ENCODE peak calls at places on chromosome 19, in five cellular contexts. B is K562, F is H1, K is HepG2, V is A549. P is an unnamed sample. For H3K4me1, the result is how much of the 10 kb centered on the place peaks cover.

GRCh38 chr19:43638214-43638990 is 1.2 kb downstream of the CADM4 start:
- DNase-seq in B (no peak), F (no peak), K (no peak), V (no peak), P (no peak)

GRCh38 chr19:17264641-17264979 is at the start of gene USHBP1:
- DNase-seq in B (no peak), F (peak), K (peak), V (no peak), P (no peak)

GRCh38 chr19:10442698-10443097 is 22.4 kb downstream of the PDE4A start:
- DNase-seq in B (no peak), F (no peak), K (no peak), V (no peak), P (no peak)

GRCh38 chr19:8001995-8002849 is 3.2 kb downstream of the ELAVL1 start:
- DNase-seq in B (peak), F (peak), K (peak), V (peak), P (peak)

GRCh38 chr19:38409631-38410133 is 6.8 kb downstream of the FAM98C start:
- DNase-seq in B (no peak), F (no peak), K (no peak), V (no peak), P (no peak)

GRCh38 chr19:51441410-51442390 is 16.6 kb downstream of the SIGLEC8 start:
- DNase-seq in B (peak), F (no peak), K (no peak), V (no peak), P (peak)

GRCh38 chr19:21084343-21084742 is 2.3 kb downstream of the ZNF714 start:
- DNase-seq in B (no peak), F (no peak), K (no peak), V (no peak), P (peak)

GRCh38 chr19:35641515-35642151 is at the start of gene ETV2:
- DNase-seq in B (peak), F (peak), K (no peak), V (no peak), P (no peak)

GRCh38 chr19:34985249-34986022 is 14.7 kb upstream of the GRAMD1A start:
- DNase-seq in B (no peak), F (peak), K (no peak), V (no peak), P (no peak)

GRCh38 chr19:21693399-21693798 is 74.0 kb downstream of the ZNF100 start:
- DNase-seq in B (no peak), F (no peak), K (no peak), V (no peak), P (no peak)

GRCh38 chr19:33292595-33293254 is 9.6 kb downstream of the CEBPA start:
- DNase-seq in B (no peak), F (no peak), K (no peak), V (no peak), P (no peak)

GRCh38 chr19:42028304-42029216 is 34.5 kb upstream of the ATP1A3 start:
- DNase-seq in B (peak), F (peak), K (no peak), V (no peak), P (no peak)

GRCh38 chr19:50977626-50978025 is 6.1 kb downstream of the KLK7 start:
- DNase-seq in B (no peak), F (no peak), K (peak), V (no peak), P (no peak)

GRCh38 chr19:31676271-31677004 is 327.2 kb upstream of the TSHZ3 start:
- DNase-seq in B (no peak), F (no peak), K (no peak), V (peak), P (no peak)

GRCh38 chr19:40718774-40719391 is 2.0 kb downstream of the ITPKC start:
- DNase-seq in B (peak), F (no peak), K (peak), V (peak), P (peak)

GRCh38 chr19:38736036-38736412 is 8.2 kb downstream of the CAPN12 start:
- DNase-seq in B (peak), F (peak), K (no peak), V (peak), P (no peak)

GRCh38 chr19:14519860-14520407 is 1.7 kb upstream of the DNAJB1 start:
- DNase-seq in B (no peak), F (no peak), K (peak), V (no peak), P (no peak)

GRCh38 chr19:55090564-55090963 is 14.9 kb downstream of the EPS8L1 start:
- DNase-seq in B (no peak), F (no peak), K (no peak), V (no peak), P (no peak)

GRCh38 chr19:7762719-7763293 is at the start of gene CLEC4M:
- DNase-seq in B (no peak), F (no peak), K (no peak), V (no peak), P (no peak)

GRCh38 chr19:14003279-14004051 is 2.7 kb downstream of the RFX1 start:
- DNase-seq in B (no peak), F (no peak), K (no peak), V (no peak), P (no peak)

GRCh38 chr19:35608250-35608649 is 4.3 kb upstream of the HAUS5 start:
- DNase-seq in B (no peak), F (no peak), K (no peak), V (no peak), P (no peak)

GRCh38 chr19:14363203-14364097 is 17.8 kb upstream of the ADGRE5 start:
- DNase-seq in B (peak), F (peak), K (peak), V (peak), P (no peak)

GRCh38 chr19:36140289-36141038 is 598 bp downstream of the CAPNS1 start:
- DNase-seq in B (peak), F (peak), K (peak), V (peak), P (no peak)

GRCh38 chr19:37342753-37343152 is 28.1 kb upstream of the ZNF527 start:
- DNase-seq in B (no peak), F (no peak), K (no peak), V (no peak), P (no peak)

GRCh38 chr19:38221919-38222828 is 1.8 kb downstream of the DPF1 start:
- DNase-seq in B (no peak), F (no peak), K (no peak), V (no peak), P (no peak)

GRCh38 chr19:3509566-3509989 is 3.5 kb downstream of the FZR1 start:
- DNase-seq in B (no peak), F (no peak), K (no peak), V (no peak), P (no peak)

GRCh38 chr19:4624733-4625362 is 14.5 kb upstream of the TNFAIP8L1 start:
- DNase-seq in B (peak), F (no peak), K (peak), V (peak), P (no peak)

GRCh38 chr19:57802269-57802668 is 12.4 kb downstream of the ZNF552 start:
- DNase-seq in B (no peak), F (no peak), K (no peak), V (no peak), P (no peak)

GRCh38 chr19:11339254-11340098 is at the start of gene RAB3D:
- DNase-seq in B (peak), F (peak), K (peak), V (peak), P (peak)

GRCh38 chr19:53906211-53907192 is 2.6 kb upstream of the CACNG7 start:
- DNase-seq in B (peak), F (peak), K (no peak), V (peak), P (no peak)

GRCh38 chr19:43735957-43736356 is 18.8 kb downstream of the SMG9 start:
- DNase-seq in B (no peak), F (no peak), K (no peak), V (no peak), P (no peak)

GRCh38 chr19:33259532-33259931 is 33.9 kb upstream of the SLC7A10 start:
- DNase-seq in B (no peak), F (no peak), K (no peak), V (no peak), P (no peak)

GRCh38 chr19:51460164-51460992 is 2.1 kb upstream of the SIGLEC8 start:
- DNase-seq in B (peak), F (no peak), K (peak), V (no peak), P (no peak)

GRCh38 chr19:13083627-13084026 is 19.0 kb downstream of the LYL1 start:
- DNase-seq in B (no peak), F (no peak), K (no peak), V (no peak), P (no peak)

GRCh38 chr19:2618611-2619010 is 83.9 kb downstream of the GNG7 start:
- DNase-seq in B (no peak), F (no peak), K (no peak), V (no peak), P (no peak)

DNA sequence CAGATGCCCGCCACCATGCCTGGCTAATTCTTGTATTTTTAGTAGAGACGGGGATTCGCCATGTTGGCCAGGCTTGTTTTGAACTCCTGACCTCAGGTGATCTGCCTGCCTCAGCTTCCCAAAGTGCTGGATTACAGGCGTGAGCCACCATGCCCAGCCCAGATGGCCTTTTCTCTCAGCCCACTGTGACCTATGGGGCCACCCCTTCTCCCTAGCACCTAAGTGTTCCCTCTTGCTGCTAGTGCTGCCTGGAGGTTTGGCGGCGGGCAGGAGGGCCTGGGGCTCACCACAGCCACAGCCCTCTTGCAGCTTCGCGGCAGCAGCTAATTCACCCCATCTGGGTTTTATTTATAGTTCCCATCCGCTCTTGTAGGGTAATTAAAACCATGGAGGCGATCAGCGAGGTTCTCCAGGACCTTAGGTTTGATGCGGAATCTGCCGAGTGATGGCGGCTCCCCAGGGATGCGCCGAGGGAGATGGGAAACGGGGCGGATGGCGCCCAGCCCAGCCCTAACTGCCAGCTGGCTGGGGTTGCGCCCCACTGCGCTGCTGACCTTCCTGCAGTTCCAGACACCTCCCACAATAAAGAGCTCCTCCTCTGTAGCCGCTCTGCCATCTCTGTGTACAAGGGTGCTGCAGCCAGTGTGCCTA is 3.3 kb downstream of the REX1BD start:
- DNase-seq in B (no peak), F (no peak), K (no peak), V (no peak), P (no peak)
- TF ChIP-seq MAX in B (no peak), F (no peak), K (no peak), V (no peak), P (no peak)

GRCh38 chr19:47741544-47742125 is 3.7 kb upstream of the NOP53 start:
- DNase-seq in B (no peak), F (no peak), K (no peak), V (no peak), P (no peak)

GRCh38 chr19:47749326-47749725 is 4.0 kb downstream of the NOP53 start:
- DNase-seq in B (no peak), F (no peak), K (no peak), V (no peak), P (peak)

GRCh38 chr19:47740866-47741519 is 4.4 kb upstream of the NOP53 start:
- DNase-seq in B (no peak), F (no peak), K (no peak), V (no peak), P (no peak)

GRCh38 chr19:47742636-47743035 is 2.7 kb upstream of the NOP53 start:
- DNase-seq in B (no peak), F (no peak), K (no peak), V (no peak), P (no peak)

DNA sequence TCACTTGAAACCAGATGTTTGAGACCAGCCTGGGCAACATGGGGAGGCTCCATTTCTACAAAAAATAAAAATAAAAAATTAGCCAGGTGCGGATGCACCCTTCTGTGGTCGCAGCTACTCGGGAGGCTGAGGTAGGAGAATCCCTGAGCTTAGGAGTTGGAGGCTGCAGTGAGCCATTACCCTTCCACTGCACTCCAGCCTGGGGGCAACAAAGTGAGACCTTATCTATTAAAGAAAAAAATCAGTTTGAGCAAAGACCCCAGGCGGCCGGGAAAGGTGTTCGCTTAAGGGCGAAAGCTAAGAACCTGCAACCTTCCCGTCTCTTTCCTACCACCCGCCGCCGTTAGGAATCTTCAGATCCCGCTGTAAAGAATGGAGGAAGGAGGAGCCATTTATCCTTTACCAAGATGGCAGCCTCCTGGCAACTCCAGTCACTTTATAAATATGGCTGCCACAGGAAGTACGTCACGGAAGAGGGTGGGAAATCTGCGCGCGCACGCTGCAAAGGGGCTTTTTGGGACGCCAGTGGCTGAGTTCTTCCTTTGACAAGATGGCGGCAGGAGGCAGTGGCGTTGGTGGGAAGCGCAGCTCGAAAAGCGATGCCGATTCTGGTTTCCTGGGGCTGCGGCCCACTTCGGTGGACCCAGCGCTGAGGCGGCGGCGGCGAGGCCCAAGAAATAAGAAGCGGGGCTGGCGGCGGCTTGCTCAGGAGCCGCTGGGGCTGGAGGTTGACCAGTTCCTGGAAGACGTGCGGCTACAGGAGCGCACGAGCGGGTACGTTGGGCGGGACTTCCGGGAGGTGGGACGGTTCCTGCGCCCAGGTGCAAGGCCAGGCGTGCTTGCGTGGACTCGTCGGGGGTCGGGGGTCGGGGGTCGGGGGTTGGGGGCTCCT is at the start of gene NOP53:
- DNase-seq in B (peak), F (peak), K (peak), V (peak), P (peak)
- H3K4me1 ChIP-seq in B (under half), F (under half), K (half or more), V (under half), P (under half)

DNA sequence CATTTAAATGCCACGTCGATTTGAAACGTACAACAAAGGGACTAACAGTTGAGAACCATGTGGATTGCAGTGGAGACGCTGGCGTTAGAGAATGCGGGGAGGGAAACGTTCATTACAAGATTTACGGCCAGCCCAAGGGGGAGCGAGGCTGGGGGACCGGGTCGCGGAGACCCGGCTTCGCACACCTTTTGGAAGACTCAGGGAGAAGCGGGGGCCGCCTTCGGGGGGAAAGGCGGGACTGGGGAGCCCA is 20.8 kb upstream of the OR10H1 start:
- DNase-seq in B (no peak), F (no peak), K (no peak), V (no peak), P (no peak)
- TF ChIP-seq KDM1A in B (no peak), F (no peak), K (no peak), V (no peak), P (no peak)

GRCh38 chr19:1266116-1266817 is 2.9 kb upstream of the CIRBP start:
- DNase-seq in B (peak), F (peak), K (peak), V (peak), P (no peak)

GRCh38 chr19:1265611-1266115 is 3.5 kb upstream of the CIRBP start:
- DNase-seq in B (no peak), F (no peak), K (no peak), V (peak), P (no peak)

GRCh38 chr19:1267441-1268391 is 1.4 kb upstream of the CIRBP start:
- DNase-seq in B (no peak), F (no peak), K (no peak), V (no peak), P (no peak)

GRCh38 chr19:1268392-1269064 is 604 bp upstream of the CIRBP start:
- DNase-seq in B (no peak), F (no peak), K (no peak), V (no peak), P (no peak)

DNA sequence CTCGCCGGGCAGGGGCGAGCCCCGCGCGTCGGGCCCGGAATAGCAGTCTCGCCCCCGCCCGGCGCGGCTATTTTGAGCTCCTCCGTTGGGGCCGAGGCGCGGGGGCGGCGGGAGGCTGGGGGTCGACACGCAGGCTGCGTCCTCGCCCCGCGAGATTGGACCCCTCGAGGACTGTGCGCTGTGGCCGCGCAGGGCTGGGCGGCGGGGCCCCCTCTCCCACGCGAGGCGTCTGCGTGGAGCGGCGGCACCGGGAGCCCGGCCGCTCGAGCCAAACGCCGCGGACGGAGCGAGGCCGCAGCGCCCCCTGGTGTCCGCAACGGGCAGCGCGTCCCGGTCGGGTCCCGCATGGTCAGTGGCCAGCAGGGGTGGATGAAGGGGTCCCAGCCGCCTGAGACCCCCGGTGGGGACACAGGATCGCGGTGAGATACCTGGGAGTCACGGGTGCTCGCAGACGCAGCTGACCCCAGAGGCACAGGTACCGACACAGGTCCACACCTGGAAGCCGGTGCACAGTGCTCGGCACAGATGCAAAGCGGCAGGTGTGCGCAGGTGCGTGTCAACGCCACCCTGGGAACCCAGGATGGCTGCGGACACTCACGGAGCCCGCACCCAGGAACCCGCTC is 2.2 kb upstream of the CIRBP start:
- DNase-seq in B (peak), F (peak), K (no peak), V (peak), P (no peak)
- TF ChIP-seq MAX in B (no peak), F (peak), K (peak), V (peak), P (no peak)

DNA sequence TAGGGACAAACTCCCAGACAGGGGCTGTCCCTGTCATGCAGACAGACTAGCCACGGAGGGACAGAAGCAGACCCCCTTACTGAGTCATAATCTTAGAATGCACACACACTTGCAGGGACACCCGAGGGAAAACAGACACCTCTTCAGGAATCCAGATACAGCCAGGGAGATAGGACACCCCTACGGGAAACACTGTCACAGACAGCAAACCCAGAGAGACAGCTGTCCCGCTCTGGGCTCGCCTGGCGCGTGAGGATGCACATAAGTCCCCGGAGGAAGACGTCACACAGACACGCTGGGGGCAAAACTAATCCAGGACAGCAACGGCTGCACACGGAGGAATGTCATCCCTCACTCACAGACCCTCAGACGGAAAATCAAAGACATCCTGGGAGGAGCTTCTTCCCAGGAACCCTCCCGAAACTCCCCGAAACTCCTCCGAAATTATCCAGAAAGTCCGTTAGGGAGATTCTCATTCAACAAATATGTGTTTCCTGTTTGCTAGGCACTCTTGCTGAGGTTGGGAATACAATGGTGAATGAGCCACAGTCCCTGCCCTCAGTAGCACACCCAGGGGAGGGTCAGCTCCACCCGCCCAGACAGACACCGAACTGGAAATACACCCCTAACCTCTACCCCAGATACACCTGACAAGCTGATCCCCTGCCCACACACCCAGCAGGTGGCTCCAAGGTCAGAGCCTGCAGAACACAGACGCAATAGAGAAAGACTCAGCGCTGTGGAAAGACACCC is 15.2 kb upstream of the TOMM40 start:
- DNase-seq in B (no peak), F (no peak), K (no peak), V (no peak), P (no peak)
- H3K4me1 ChIP-seq in B (under half), F (under half), K (under half), V (under half), P (under half)

P was measured in GM12878.